ENCODE peak calls at places on chromosome 5, in five cellular contexts. K is Panc1; L is CD8-positive, alpha-beta T cell; R is OCI-LY7; B is cardiac fibroblast. O is an unnamed sample.

GRCh38 chr5:172420215-172420934 is 34.0 kb downstream of the SH3PXD2B start:
- DNase-seq in K (no peak), L (no peak), R (peak; percentile 27), B (peak; percentile 98), O (peak; percentile 52)

GRCh38 chr5:123429993-123430392 is 6.8 kb upstream of the CEP120 start:
- DNase-seq in K (no peak), L (no peak), R (no peak), B (peak; percentile 94), O (no peak)

GRCh38 chr5:72834919-72835318 is 18.5 kb downstream of the TNPO1 start:
- DNase-seq in K (no peak), L (no peak), R (no peak), B (no peak), O (no peak)

GRCh38 chr5:148729182-148729581 is 74.9 kb upstream of the HTR4 start:
- DNase-seq in K (no peak), L (no peak), R (no peak), B (peak; percentile 24), O (no peak)

GRCh38 chr5:15249152-15249551 is 250.8 kb upstream of the FBXL7 start:
- DNase-seq in K (peak; percentile 10), L (no peak), R (no peak), B (peak; percentile 71), O (no peak)

GRCh38 chr5:173688708-173689107 is 72.3 kb upstream of the BOD1 start:
- DNase-seq in K (no peak), L (no peak), R (no peak), B (no peak), O (no peak)

GRCh38 chr5:81754621-81755020 is 3.7 kb upstream of the SSBP2 start:
- DNase-seq in K (no peak), L (no peak), R (no peak), B (no peak), O (no peak)

GRCh38 chr5:64947031-64947430 is 178.3 kb downstream of the CWC27 start:
- DNase-seq in K (no peak), L (no peak), R (no peak), B (peak; percentile 64), O (no peak)

GRCh38 chr5:8123559-8123958 is 254.6 kb downstream of the MTRR start:
- DNase-seq in K (no peak), L (no peak), R (no peak), B (no peak), O (no peak)

GRCh38 chr5:115382989-115383388 is 86.5 kb upstream of the CCDC112 start:
- DNase-seq in K (no peak), L (no peak), R (no peak), B (no peak), O (no peak)

GRCh38 chr5:156121834-156122386 is 205.1 kb upstream of the SGCD start:
- DNase-seq in K (no peak), L (no peak), R (no peak), B (no peak), O (no peak)

GRCh38 chr5:32020271-32020670 is 153.8 kb downstream of the GOLPH3 start:
- DNase-seq in K (no peak), L (no peak), R (peak; percentile 77), B (no peak), O (peak; percentile 37)

GRCh38 chr5:16617272-16617973 is 626 bp upstream of the RETREG1 start:
- DNase-seq in K (no peak), L (peak; percentile 39), R (no peak), B (no peak), O (peak; percentile 14)

GRCh38 chr5:129973716-129974426 is 69.6 kb downstream of the CHSY3 start:
- DNase-seq in K (no peak), L (no peak), R (no peak), B (peak; percentile 50), O (no peak)

GRCh38 chr5:34762321-34762871 is 76.6 kb upstream of the TTC23L start:
- DNase-seq in K (no peak), L (no peak), R (no peak), B (peak; percentile 92), O (no peak)

GRCh38 chr5:64315778-64316177 is 150.1 kb downstream of the RNF180 start:
- DNase-seq in K (no peak), L (no peak), R (no peak), B (no peak), O (no peak)

GRCh38 chr5:108726446-108727091 is 21.1 kb upstream of the FER start:
- DNase-seq in K (no peak), L (no peak), R (no peak), B (no peak), O (no peak)

GRCh38 chr5:147051193-147051592 is 172.6 kb upstream of the PPP2R2B start:
- DNase-seq in K (no peak), L (no peak), R (no peak), B (no peak), O (no peak)

GRCh38 chr5:191036-191948 is at the start of gene LRRC14B:
- DNase-seq in K (no peak), L (no peak), R (peak; percentile 92), B (no peak), O (peak; percentile 60)

GRCh38 chr5:75640826-75641225 is 29.6 kb downstream of the ANKDD1B start:
- DNase-seq in K (no peak), L (no peak), R (no peak), B (peak; percentile 20), O (no peak)

GRCh38 chr5:139065296-139065695 is 132.9 kb downstream of the SIL1 start:
- DNase-seq in K (no peak), L (no peak), R (no peak), B (peak; percentile 66), O (no peak)

GRCh38 chr5:474826-475661 is 32.1 kb downstream of the EXOC3 start:
- DNase-seq in K (no peak), L (no peak), R (no peak), B (peak; percentile 22), O (peak; percentile 48)

GRCh38 chr5:41161271-41161670 is 52.1 kb downstream of the C6 start:
- DNase-seq in K (no peak), L (no peak), R (no peak), B (no peak), O (no peak)

GRCh38 chr5:53476531-53477480 is 3.6 kb upstream of the FST start:
- DNase-seq in K (no peak), L (no peak), R (no peak), B (no peak), O (no peak)

GRCh38 chr5:56489272-56489671 is 256.1 kb upstream of the ANKRD55 start:
- DNase-seq in K (no peak), L (no peak), R (no peak), B (no peak), O (no peak)

GRCh38 chr5:84603557-84604185 is 219.0 kb upstream of the EDIL3 start:
- DNase-seq in K (no peak), L (no peak), R (no peak), B (peak; percentile 66), O (no peak)

GRCh38 chr5:179953934-179954833 is 46.5 kb upstream of the TBC1D9B start:
- DNase-seq in K (no peak), L (no peak), R (no peak), B (peak; percentile 24), O (no peak)

GRCh38 chr5:118598311-118598710 is 390.0 kb downstream of the DTWD2 start:
- DNase-seq in K (no peak), L (no peak), R (no peak), B (no peak), O (no peak)

GRCh38 chr5:175253597-175253996 is 190.4 kb downstream of the DRD1 start:
- DNase-seq in K (no peak), L (no peak), R (no peak), B (no peak), O (no peak)

GRCh38 chr5:141094481-141095262 is at the start of gene PCDHB2:
- DNase-seq in K (no peak), L (no peak), R (no peak), B (peak; percentile 14), O (no peak)

GRCh38 chr5:94992325-94992724 is 292.6 kb downstream of the MCTP1 start:
- DNase-seq in K (no peak), L (no peak), R (no peak), B (no peak), O (no peak)

GRCh38 chr5:55225346-55225745 is 1.8 kb downstream of the MCIDAS start:
- DNase-seq in K (no peak), L (no peak), R (no peak), B (no peak), O (no peak)

GRCh38 chr5:138610468-138611294 is 35.5 kb upstream of the HSPA9 start:
- DNase-seq in K (no peak), L (no peak), R (no peak), B (peak; percentile 25), O (no peak)

GRCh38 chr5:38743562-38743961 is 102.2 kb upstream of the OSMR start:
- DNase-seq in K (no peak), L (no peak), R (no peak), B (no peak), O (no peak)

GRCh38 chr5:138177936-138178515 is 404 bp downstream of the BRD8 start:
- DNase-seq in K (no peak), L (no peak), R (peak; percentile 49), B (peak; percentile 38), O (no peak)

GRCh38 chr5:97534166-97534565 is 351.1 kb upstream of the RIOK2 start:
- DNase-seq in K (peak; percentile 85), L (no peak), R (peak; percentile 31), B (peak; percentile 89), O (peak; percentile 32)

GRCh38 chr5:169094586-169095409 is 206.1 kb downstream of the SLIT3 start:
- DNase-seq in K (no peak), L (no peak), R (no peak), B (peak; percentile 42), O (no peak)

DNA sequence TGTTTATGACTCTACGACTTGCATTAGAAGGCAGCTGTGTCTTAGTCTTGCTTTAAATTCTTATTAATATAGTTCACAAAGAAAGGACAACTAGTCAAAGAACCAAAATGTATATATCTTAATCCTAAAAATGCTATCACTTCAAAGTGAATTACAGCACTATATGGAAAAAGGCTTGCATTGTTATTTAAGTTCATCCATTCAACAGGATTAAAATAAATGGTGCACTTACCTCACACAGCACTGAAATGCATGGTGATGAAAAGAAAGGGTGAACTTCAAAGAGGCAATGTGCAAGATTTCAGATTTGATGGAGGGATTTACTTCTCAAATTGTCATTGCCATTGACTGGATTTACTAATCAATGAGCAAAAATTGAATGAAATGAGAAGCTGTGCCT is 344.4 kb upstream of the NUDT12 start:
- DNase-seq in K (no peak), L (no peak), R (no peak), B (no peak), O (no peak)
- H3K4me3 ChIP-seq in K (no peak overlapping the region), L (no peak overlapping the region), R (no peak overlapping the region), B (no peak overlapping the region), O (no peak overlapping the region)

GRCh38 chr5:10364186-10364689 is 10.7 kb downstream of the MARCHF6 start:
- DNase-seq in K (no peak), L (no peak), R (peak; percentile 37), B (no peak), O (no peak)
- TF ChIP-seq CTCF in K (peak; percentile 67), L (no peak), R (peak; percentile 78), B (no peak), O (peak; percentile 41)

DNA sequence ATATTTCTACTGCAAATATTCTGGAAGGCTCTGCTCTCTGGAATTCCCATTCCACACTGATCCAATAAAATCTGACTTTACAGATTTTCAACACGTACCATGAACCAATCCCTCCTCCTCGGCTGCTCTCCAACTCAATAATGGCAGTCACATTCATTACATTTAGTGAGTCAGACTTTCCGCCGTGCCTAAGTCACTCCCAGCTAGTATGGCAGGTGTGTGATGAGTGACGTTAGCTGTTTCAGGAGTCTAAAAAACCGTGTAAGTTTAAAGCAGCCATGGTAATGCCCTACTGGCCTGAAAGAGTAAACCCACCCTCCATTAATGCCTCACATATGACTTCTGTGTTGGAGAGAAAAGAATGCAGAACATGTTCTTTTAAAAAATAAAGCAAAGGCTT is 3.3 kb downstream of the FBN2 start:
- DNase-seq in K (no peak), L (no peak), R (no peak), B (peak; percentile 48), O (no peak)
- H3K4me3 ChIP-seq in K (no peak overlapping the region), L (no peak overlapping the region), R (no peak overlapping the region), B (no peak overlapping the region), O (no peak overlapping the region)

GRCh38 chr5:12704955-12705354 is 800.7 kb upstream of the CTNND2 start:
- DNase-seq in K (no peak), L (no peak), R (no peak), B (no peak), O (no peak)
- TF ChIP-seq CTCF in K (no peak), L (no peak), R (peak; percentile 22), B (no peak), O (no peak)

O was measured in GM06990.